ENCODE peak calls at places on chromosome X, in four cellular contexts. B, V, Q and E are unnamed samples.

GRCh38 chrX:85024044-85024443 is 20.4 kb downstream of the APOOL start:
- DNase-seq in B (no peak), V (no peak), Q (no peak), E (no peak)

GRCh38 chrX:11786862-11787261 is 28.8 kb downstream of the MSL3 start:
- DNase-seq in B (no peak), V (no peak), Q (no peak), E (no peak)

GRCh38 chrX:36241397-36241796 is 321.9 kb downstream of the CFAP47 start:
- DNase-seq in B (no peak), V (no peak), Q (no peak), E (no peak)

GRCh38 chrX:9466115-9466495 is 1.2 kb downstream of the TBL1X start:
- DNase-seq in B (no peak), V (peak; percentile 33), Q (no peak), E (no peak)

GRCh38 chrX:23478056-23478455 is 143.4 kb downstream of the PTCHD1 start:
- DNase-seq in B (no peak), V (peak; percentile 76), Q (no peak), E (no peak)

GRCh38 chrX:17547658-17548057 is 172.7 kb downstream of the NHS start:
- DNase-seq in B (peak; percentile 13), V (peak; percentile 90), Q (no peak), E (no peak)

GRCh38 chrX:152817082-152817744 is 13.3 kb downstream of the CETN2 start:
- DNase-seq in B (no peak), V (peak; percentile 65), Q (peak; percentile 2), E (no peak)

GRCh38 chrX:6812087-6812486 is 277.2 kb upstream of the VCX3A start:
- DNase-seq in B (no peak), V (no peak), Q (no peak), E (no peak)

GRCh38 chrX:41664307-41665299 is 24.2 kb upstream of the GPR34 start:
- DNase-seq in B (no peak), V (no peak), Q (no peak), E (no peak)

GRCh38 chrX:114017086-114017485 is 566.8 kb upstream of the HTR2C start:
- DNase-seq in B (no peak), V (no peak), Q (no peak), E (no peak)

GRCh38 chrX:16023790-16024734 is 99.3 kb upstream of the GRPR start:
- DNase-seq in B (no peak), V (peak; percentile 73), Q (peak; percentile 6), E (no peak)

GRCh38 chrX:13357925-13358324 is 38.1 kb upstream of the ATXN3L start:
- DNase-seq in B (no peak), V (no peak), Q (no peak), E (no peak)

GRCh38 chrX:115058276-115058675 is 40.9 kb upstream of the IL13RA2 start:
- DNase-seq in B (no peak), V (peak; percentile 45), Q (no peak), E (no peak)

GRCh38 chrX:105876658-105877057 is 54.3 kb downstream of the NRK start:
- DNase-seq in B (no peak), V (peak; percentile 64), Q (peak; percentile 2), E (no peak)

GRCh38 chrX:12142661-12143060 is 4.4 kb downstream of the FRMPD4 start:
- DNase-seq in B (no peak), V (no peak), Q (no peak), E (no peak)

GRCh38 chrX:48782795-48783194 is 3.6 kb upstream of the GATA1 start:
- DNase-seq in B (no peak), V (no peak), Q (no peak), E (no peak)

GRCh38 chrX:113977887-113978286 is 606.0 kb upstream of the HTR2C start:
- DNase-seq in B (no peak), V (no peak), Q (no peak), E (no peak)

GRCh38 chrX:119482497-119483480 is 14.5 kb downstream of the SLC25A5 start:
- DNase-seq in B (peak; percentile 68), V (peak; percentile 45), Q (peak; percentile 62), E (peak; percentile 74)

GRCh38 chrX:10173331-10173900 is 16.6 kb downstream of the CLCN4 start:
- DNase-seq in B (no peak), V (no peak), Q (no peak), E (no peak)

GRCh38 chrX:12322031-12322430 is 183.8 kb downstream of the FRMPD4 start:
- DNase-seq in B (no peak), V (no peak), Q (no peak), E (no peak)

GRCh38 chrX:150730719-150731118 is 37.5 kb downstream of the MTMR1 start:
- DNase-seq in B (no peak), V (no peak), Q (no peak), E (no peak)

GRCh38 chrX:137565921-137566745 is at the start of gene ZIC3:
- DNase-seq in B (no peak), V (peak; percentile 50), Q (no peak), E (no peak)

GRCh38 chrX:19017271-19017670 is 33.4 kb upstream of the PHKA2 start:
- DNase-seq in B (no peak), V (peak; percentile 63), Q (no peak), E (no peak)

GRCh38 chrX:6384391-6384790 is 150.5 kb downstream of the VCX3A start:
- DNase-seq in B (no peak), V (no peak), Q (no peak), E (no peak)

GRCh38 chrX:27336466-27337091 is 126.6 kb downstream of the PPP4R3C start:
- DNase-seq in B (no peak), V (peak; percentile 60), Q (peak; percentile 48), E (peak; percentile 47)

GRCh38 chrX:31092476-31092875 is 20.6 kb upstream of the FTHL17 start:
- DNase-seq in B (no peak), V (no peak), Q (no peak), E (no peak)

GRCh38 chrX:67544871-67545771 is 1.3 kb downstream of the AR start:
- DNase-seq in B (no peak), V (no peak), Q (no peak), E (no peak)